ENCODE peak calls at places on chromosomes 2 and 18, in eight cellular contexts. R is DMS 273 treated with DMSO at 0.1 percent for 48 hours; Y is T1000; V is HEK293T; I is effector memory CD8-positive, alpha-beta T cell; H is left ventricle myocardium inferior; E is Right ventricle myocardium superior; N is NB4. A is an unnamed sample.

GRCh38 chr2:136185991-136186771 is 68.2 kb upstream of the CXCR4 start:
- DNase-seq in R (no peak), Y (no peak), V (no peak), I (no peak), H (no peak), E (no peak), N (no peak), A (no peak)

GRCh38 chr2:232850039-232850438 is 20.0 kb upstream of the SNORC start:
- DNase-seq in R (no peak), Y (no peak), V (no peak), I (no peak), H (no peak), E (no peak), N (no peak), A (no peak)

GRCh38 chr18:74840492-74841167 is 243.0 kb downstream of the ZNF407 start:
- DNase-seq in R (no peak), Y (no peak), V (no peak), I (no peak), H (no peak), E (no peak), N (no peak), A (no peak)

GRCh38 chr2:216735086-216735485 is 39.7 kb upstream of the IGFBP5 start:
- DNase-seq in R (peak; percentile 44), Y (no peak), V (no peak), I (no peak), H (no peak), E (no peak), N (no peak), A (no peak)

GRCh38 chr2:239424337-239425045 is 23.7 kb upstream of the HDAC4 start:
- DNase-seq in R (no peak), Y (no peak), V (no peak), I (no peak), H (no peak), E (no peak), N (no peak), A (no peak)

GRCh38 chr18:49021433-49022129 is 70.8 kb upstream of the SMAD7 start:
- DNase-seq in R (no peak), Y (no peak), V (peak; percentile 49), I (peak; percentile 23), H (peak; percentile 38), E (peak; percentile 68), N (peak; percentile 71), A (peak; percentile 25)

GRCh38 chr2:231518771-231519170 is 11.5 kb downstream of the NMUR1 start:
- DNase-seq in R (no peak), Y (no peak), V (no peak), I (no peak), H (no peak), E (no peak), N (no peak), A (no peak)

GRCh38 chr2:74735009-74735408 is 81.0 kb downstream of the SEMA4F start:
- DNase-seq in R (no peak), Y (no peak), V (no peak), I (no peak), H (no peak), E (no peak), N (no peak), A (no peak)

GRCh38 chr2:12031871-12032270 is 285.4 kb downstream of the LPIN1 start:
- DNase-seq in R (no peak), Y (no peak), V (no peak), I (no peak), H (no peak), E (no peak), N (no peak), A (no peak)

GRCh38 chr2:22800422-22800821 is 584.6 kb upstream of the KLHL29 start:
- DNase-seq in R (no peak), Y (no peak), V (no peak), I (no peak), H (no peak), E (no peak), N (no peak), A (no peak)

GRCh38 chr2:43542285-43542933 is 53.4 kb downstream of the THADA start:
- DNase-seq in R (no peak), Y (no peak), V (peak; percentile 25), I (peak; percentile 1), H (no peak), E (no peak), N (peak; percentile 63), A (no peak)

GRCh38 chr2:67616749-67617148 is 219.6 kb downstream of the ETAA1 start:
- DNase-seq in R (no peak), Y (no peak), V (no peak), I (no peak), H (peak; percentile 16), E (no peak), N (peak; percentile 16), A (peak; percentile 20)

GRCh38 chr2:202042444-202042843 is 8.8 kb downstream of the FZD7 start:
- DNase-seq in R (no peak), Y (no peak), V (no peak), I (no peak), H (no peak), E (no peak), N (no peak), A (no peak)

A was measured in NK-92 treated with Interleukin-12 subunit alpha and Interleukin-12 subunit beta, amount 100 ng/mL, for 24 hours.